ENCODE peak calls at places on chromosomes 2 and 18, in seven cellular contexts. P is ACHN, Y is cardiac fibroblast, A is M059J, T is mammary epithelial cell, F is amniotic stem cell, G is HT1080. Z is an unnamed sample.

GRCh38 chr2:9652898-9653479 is 22.2 kb upstream of the YWHAQ start:
- DNase-seq in P (no peak), Y (no peak), A (no peak), T (no peak), F (no peak), G (no peak), Z (no peak)

GRCh38 chr2:212882626-212883025 is 268.8 kb downstream of the IKZF2 start:
- DNase-seq in P (no peak), Y (no peak), A (no peak), T (no peak), F (no peak), G (no peak), Z (no peak)

GRCh38 chr2:118387509-118387908 is 299.2 kb downstream of the INSIG2 start:
- DNase-seq in P (peak), Y (peak), A (peak), T (peak), F (no peak), G (peak), Z (peak)

GRCh38 chr2:228767196-228767595 is 503.9 kb downstream of the PID1 start:
- DNase-seq in P (no peak), Y (peak), A (peak), T (no peak), F (peak), G (peak), Z (no peak)

GRCh38 chr18:79850731-79851130 is 53.0 kb downstream of the KCNG2 start:
- DNase-seq in P (no peak), Y (no peak), A (no peak), T (no peak), F (no peak), G (no peak), Z (no peak)

GRCh38 chr18:2901405-2901989 is 54.7 kb downstream of the EMILIN2 start:
- DNase-seq in P (no peak), Y (no peak), A (no peak), T (no peak), F (no peak), G (no peak), Z (no peak)

GRCh38 chr2:199940373-199940772 is 14.9 kb downstream of the TYW5 start:
- DNase-seq in P (peak), Y (peak), A (peak), T (peak), F (no peak), G (peak), Z (peak)

GRCh38 chr18:23531912-23532311 is 28.6 kb downstream of the RMC1 start:
- DNase-seq in P (no peak), Y (no peak), A (no peak), T (no peak), F (no peak), G (no peak), Z (no peak)

GRCh38 chr2:100588071-100588786 is 25.4 kb downstream of the PDCL3 start:
- DNase-seq in P (no peak), Y (peak), A (peak), T (peak), F (no peak), G (peak), Z (peak)

GRCh38 chr2:136538489-136538888 is 226.9 kb upstream of the THSD7B start:
- DNase-seq in P (no peak), Y (no peak), A (no peak), T (no peak), F (no peak), G (no peak), Z (no peak)